ENCODE peak calls at places on chromosomes 11 and 22, in seven cellular contexts. J, X, L, E, Z, S and D are unnamed samples.

GRCh38 chr22:20437253-20438065 is at the start of gene SCARF2:
- DNase-seq in L (no peak), S (no peak), Z (peak; percentile 78), E (peak; percentile 86), J (no peak), X (peak; percentile 86), D (no peak)

GRCh38 chr22:29689872-29690213 is 30.0 kb upstream of the CABP7 start:
- DNase-seq in L (peak; percentile 35), J (peak; percentile 22), Z (peak; percentile 75), S (no peak), E (peak; percentile 90), X (peak; percentile 75), D (no peak)

GRCh38 chr11:66745356-66746235 is 16.6 kb upstream of the SPTBN2 start:
- DNase-seq in S (no peak), X (peak; percentile 66), J (peak; percentile 75), E (peak; percentile 53), L (peak; percentile 71), Z (peak; percentile 32), D (peak; percentile 58)

GRCh38 chr11:130476922-130477491 is 28.6 kb downstream of the ADAMTS15 start:
- DNase-seq in S (no peak), L (no peak), E (no peak), X (no peak), Z (no peak), J (no peak), D (no peak)

GRCh38 chr11:77096591-77097019 is 6.0 kb upstream of the OMP start:
- DNase-seq in X (no peak), J (no peak), E (no peak), S (no peak), L (no peak), Z (no peak), D (no peak)

GRCh38 chr11:911031-911889 is 650 bp upstream of the CHID1 start:
- DNase-seq in L (peak; percentile 28), Z (peak; percentile 92), X (peak; percentile 62), E (peak; percentile 72), S (no peak), J (peak; percentile 19), D (peak; percentile 41)

GRCh38 chr11:128492461-128492860 is 94.9 kb downstream of the ETS1 start:
- DNase-seq in L (no peak), S (no peak), E (no peak), J (no peak), X (no peak), Z (peak; percentile 69), D (no peak)

GRCh38 chr11:116777056-116777455 is 4.3 kb upstream of the BUD13 start:
- DNase-seq in L (no peak), E (no peak), S (no peak), J (no peak), Z (no peak), X (no peak), D (no peak)

GRCh38 chr11:118142809-118143208 is 9.8 kb downstream of the SCN4B start:
- DNase-seq in J (peak; percentile 21), E (no peak), Z (peak; percentile 13), L (peak; percentile 20), X (peak; percentile 33), S (no peak), D (no peak)

GRCh38 chr11:104191124-104191523 is 27.2 kb upstream of the PDGFD start:
- DNase-seq in Z (peak; percentile 32), L (peak; percentile 10), X (no peak), S (no peak), E (no peak), J (no peak), D (no peak)

GRCh38 chr11:37712246-37712645 is 1114.2 kb upstream of the RAG2 start:
- DNase-seq in J (peak; percentile 24), Z (no peak), S (no peak), X (peak; percentile 13), E (peak; percentile 48), L (peak; percentile 20), D (no peak)

GRCh38 chr11:125055107-125055715 is 7.9 kb upstream of the SLC37A2 start:
- DNase-seq in X (no peak), J (no peak), Z (no peak), E (no peak), L (peak; percentile 48), S (no peak), D (no peak)

GRCh38 chr22:36239150-36239400 is 252 bp downstream of the APOL2 start:
- DNase-seq in X (no peak), S (no peak), L (no peak), Z (no peak), J (no peak), E (no peak), D (no peak)
- TF ChIP-seq EZH2 in X (no peak), S (no peak), L (no peak), Z (no peak), J (no peak), E (no peak), D (no peak)

GRCh38 chr11:59706518-59707285 is 6.9 kb downstream of the OR10V1 start:
- DNase-seq in J (no peak), X (peak; percentile 54), L (peak; percentile 90), E (no peak), S (peak; percentile 50), Z (peak; percentile 68), D (peak; percentile 98)

GRCh38 chr11:59705281-59705680 is 8.4 kb downstream of the OR10V1 start:
- DNase-seq in X (no peak), Z (peak; percentile 17), S (no peak), J (no peak), E (no peak), L (no peak), D (no peak)

GRCh38 chr11:59707371-59707770 is 6.3 kb downstream of the OR10V1 start:
- DNase-seq in S (no peak), E (no peak), Z (no peak), J (no peak), X (no peak), L (no peak), D (no peak)

GRCh38 chr11:59710136-59710847 is 3.4 kb downstream of the OR10V1 start:
- DNase-seq in X (no peak), S (no peak), Z (no peak), J (no peak), E (no peak), L (no peak), D (no peak)

GRCh38 chr11:59708537-59708936 is 5.1 kb downstream of the OR10V1 start:
- DNase-seq in L (no peak), Z (no peak), J (no peak), S (no peak), X (no peak), E (no peak), D (no peak)
- H3K4me2 ChIP-seq in L (no peak overlapping the region), Z (no peak overlapping the region), J (no peak overlapping the region), S (peak overlapping the region; percentile 79), X (no peak overlapping the region), E (no peak overlapping the region), D (no peak overlapping the region)

GRCh38 chr11:93842034-93842433 is 8.4 kb downstream of the VSTM5 start:
- DNase-seq in J (no peak), S (no peak), X (no peak), Z (no peak), L (no peak), E (no peak), D (no peak)

GRCh38 chr11:93841446-93841845 is 9.0 kb downstream of the VSTM5 start:
- DNase-seq in X (no peak), S (no peak), Z (no peak), L (no peak), E (no peak), J (no peak), D (no peak)

GRCh38 chr11:93843906-93844305 is 6.5 kb downstream of the VSTM5 start:
- DNase-seq in X (no peak), L (peak; percentile 58), J (no peak), E (no peak), S (no peak), Z (no peak), D (no peak)

GRCh38 chr11:93840981-93841380 is 9.4 kb downstream of the VSTM5 start:
- DNase-seq in S (no peak), J (no peak), L (no peak), E (no peak), Z (no peak), X (no peak), D (no peak)

DNA sequence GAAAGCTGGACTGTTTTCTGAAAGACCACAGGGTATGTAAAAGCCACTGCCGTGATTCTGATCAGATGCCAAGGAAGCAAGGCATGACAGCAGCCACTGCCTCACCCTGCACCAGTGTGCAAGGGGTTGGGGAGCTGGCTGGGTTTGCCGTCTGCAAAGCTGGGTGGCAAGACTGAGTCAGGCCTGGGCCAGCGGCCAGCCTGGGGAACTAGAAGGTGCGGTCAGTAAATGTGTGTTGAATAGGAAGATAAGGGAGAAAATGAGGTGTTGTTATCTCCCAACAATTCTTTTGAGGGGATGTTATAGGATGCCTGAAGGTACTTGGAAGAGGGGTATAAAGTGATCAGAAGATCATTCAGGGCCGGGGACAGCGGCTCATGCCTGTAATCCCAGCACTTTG is 8.0 kb downstream of the VSTM5 start:
- DNase-seq in Z (peak; percentile 86), J (no peak), E (no peak), X (no peak), S (peak; percentile 67), L (peak; percentile 99), D (peak; percentile 91)
- H3K9me2 ChIP-seq in Z (no peaks in the 10 kb centered on the region), J (no peaks in the 10 kb centered on the region), E (no peaks in the 10 kb centered on the region), X (no peaks in the 10 kb centered on the region), S (no peaks in the 10 kb centered on the region), L (no peaks in the 10 kb centered on the region), D (no peaks in the 10 kb centered on the region)

GRCh38 chr11:73221451-73221850 is 3.4 kb downstream of the P2RY2 start:
- DNase-seq in J (no peak), E (no peak), Z (no peak), L (no peak), S (no peak), X (no peak), D (no peak)

GRCh38 chr11:73218830-73219215 is 742 bp downstream of the P2RY2 start:
- DNase-seq in J (no peak), Z (no peak), S (no peak), X (no peak), E (no peak), L (no peak), D (no peak)

GRCh38 chr11:73217810-73218105 is 323 bp upstream of the P2RY2 start:
- DNase-seq in S (no peak), L (no peak), Z (no peak), E (no peak), X (no peak), J (no peak), D (no peak)

GRCh38 chr11:73218106-73218829 is at the start of gene P2RY2:
- DNase-seq in X (peak; percentile 84), E (peak; percentile 87), S (peak; percentile 32), J (peak; percentile 71), L (peak; percentile 81), Z (peak; percentile 52), D (peak; percentile 93)

DNA sequence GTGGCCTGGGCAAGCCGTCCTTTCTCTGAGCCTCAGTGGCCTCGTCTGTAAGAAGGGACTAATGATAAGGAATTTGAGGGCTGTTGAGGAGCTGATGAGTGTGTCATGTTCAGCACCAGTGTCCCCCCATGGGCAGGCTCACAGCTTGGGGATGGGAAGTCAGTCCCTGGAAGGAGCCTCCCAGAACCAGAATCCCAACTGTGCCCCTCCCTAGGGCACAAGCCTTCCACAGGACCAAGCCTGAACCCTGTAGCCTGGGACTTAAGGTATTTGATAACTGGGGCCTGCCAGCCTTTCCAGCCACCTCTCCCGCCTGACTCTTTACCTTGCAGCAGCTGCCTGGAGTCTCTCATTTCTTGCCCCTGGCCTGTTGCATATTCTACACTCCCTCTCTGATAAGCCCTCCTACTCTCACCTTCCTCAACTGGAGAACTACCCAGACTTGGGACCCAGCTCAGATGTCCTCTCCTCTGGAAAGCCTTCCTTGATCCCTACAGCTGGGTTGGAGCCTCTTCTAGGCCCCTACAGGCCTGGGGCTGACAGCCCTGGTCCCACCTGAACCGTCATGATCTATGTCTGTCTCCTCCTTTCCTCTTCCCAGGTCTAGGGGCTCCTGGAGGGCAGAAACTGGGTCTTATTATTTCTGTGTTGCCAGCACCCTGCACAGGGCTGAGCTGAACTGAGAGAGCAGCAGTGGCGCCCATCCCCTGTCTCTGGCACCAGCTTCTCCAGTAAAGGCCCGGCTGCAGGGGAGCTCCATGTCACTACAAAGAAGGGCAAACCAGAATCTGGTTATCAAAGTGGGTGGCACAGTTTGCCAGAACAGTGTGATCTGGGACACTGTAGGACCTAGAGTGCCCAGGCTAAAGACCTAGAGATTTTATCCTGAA is 1.6 kb downstream of the P2RY2 start:
- DNase-seq in J (no peak), X (no peak), S (no peak), E (no peak), Z (no peak), L (no peak), D (no peak)
- TF ChIP-seq EZH2 in J (no peak), X (no peak), S (no peak), E (no peak), Z (no peak), L (no peak), D (no peak)